ENCODE peak calls at places on chromosome 10, in nine cellular contexts. Q is lung, W is stomach, C is testis, H is sigmoid colon, Y is neural progenitor cell, B is psoas muscle, N is keratinocyte, L is body of pancreas. J is an unnamed sample.

GRCh38 chr10:114822771-114823463 is 1.3 kb downstream of the FHIP2A start:
- DNase-seq in Q (no peak), W (no peak), C (no peak), H (no peak), Y (no peak), B (no peak), N (no peak), L (no peak), J (no peak)

GRCh38 chr10:6044060-6044459 is 18.1 kb downstream of the IL2RA start:
- DNase-seq in Q (peak; percentile 11), W (no peak), C (no peak), H (peak; percentile 1), Y (no peak), B (no peak), N (no peak), L (no peak), J (no peak)

GRCh38 chr10:43231523-43232078 is 35.3 kb downstream of the RASGEF1A start:
- DNase-seq in Q (no peak), W (no peak), C (no peak), H (peak; percentile 53), Y (no peak), B (peak; percentile 37), N (no peak), L (peak; percentile 6), J (peak; percentile 31)

GRCh38 chr10:124644771-124645170 is 99.4 kb downstream of the FAM53B start:
- DNase-seq in Q (no peak), W (no peak), C (no peak), H (no peak), Y (no peak), B (no peak), N (no peak), L (no peak), J (peak; percentile 82)

GRCh38 chr10:22335204-22335956 is 9.9 kb upstream of the SPAG6 start:
- DNase-seq in Q (peak; percentile 45), W (peak; percentile 53), C (peak; percentile 69), H (peak; percentile 72), Y (peak; percentile 78), B (peak; percentile 72), N (no peak), L (peak; percentile 65), J (peak; percentile 78)

GRCh38 chr10:1056326-1057105 is at the start of gene WDR37:
- DNase-seq in Q (peak; percentile 85), W (peak; percentile 88), C (peak; percentile 93), H (peak; percentile 92), Y (peak; percentile 93), B (peak; percentile 95), N (no peak), L (peak; percentile 87), J (peak; percentile 98)

GRCh38 chr10:44697096-44697495 is 214.0 kb upstream of the TMEM72 start:
- DNase-seq in Q (no peak), W (no peak), C (no peak), H (no peak), Y (no peak), B (no peak), N (no peak), L (no peak), J (no peak)

GRCh38 chr10:61994404-61995031 is 93.0 kb downstream of the ARID5B start:
- DNase-seq in Q (no peak), W (no peak), C (no peak), H (no peak), Y (peak; percentile 46), B (no peak), N (no peak), L (no peak), J (peak; percentile 3)

GRCh38 chr10:102118867-102119266 is 1.3 kb downstream of the LDB1 start:
- DNase-seq in Q (no peak), W (peak; percentile 48), C (peak; percentile 74), H (peak; percentile 76), Y (peak; percentile 62), B (no peak), N (no peak), L (peak; percentile 34), J (no peak)

GRCh38 chr10:124641282-124642075 is 102.7 kb downstream of the FAM53B start:
- DNase-seq in Q (no peak), W (no peak), C (peak; percentile 60), H (peak; percentile 90), Y (no peak), B (no peak), N (no peak), L (no peak), J (no peak)

GRCh38 chr10:43667317-43667731 is 18.6 kb upstream of the ZNF32 start:
- DNase-seq in Q (no peak), W (no peak), C (no peak), H (peak; percentile 61), Y (peak; percentile 69), B (no peak), N (no peak), L (peak; percentile 45), J (peak; percentile 87)

GRCh38 chr10:112335866-112336265 is 38.0 kb upstream of the ACSL5 start:
- DNase-seq in Q (no peak), W (no peak), C (no peak), H (no peak), Y (no peak), B (no peak), N (no peak), L (no peak), J (no peak)

GRCh38 chr10:121459765-121460453 is 138.3 kb downstream of the FGFR2 start:
- DNase-seq in Q (no peak), W (no peak), C (no peak), H (peak; percentile 71), Y (no peak), B (no peak), N (no peak), L (no peak), J (peak; percentile 59)

GRCh38 chr10:48459270-48460147 is 145.4 kb downstream of the ARHGAP22 start:
- DNase-seq in Q (no peak), W (peak; percentile 25), C (no peak), H (peak; percentile 60), Y (no peak), B (peak; percentile 41), N (no peak), L (no peak), J (peak; percentile 87)

GRCh38 chr10:35545878-35546631 is 59.1 kb upstream of the GJD4 start:
- DNase-seq in Q (no peak), W (no peak), C (no peak), H (no peak), Y (no peak), B (no peak), N (no peak), L (no peak), J (no peak)
- H3K36me3 ChIP-seq in Q (peaks cover 18% of the 10 kb centered on the region), W (peaks cover 51% of the 10 kb centered on the region), C (no peaks in the 10 kb centered on the region), H (peaks cover 26% of the 10 kb centered on the region), Y (peaks cover under 1% of the 10 kb centered on the region), B (peaks cover 10% of the 10 kb centered on the region), N (peaks cover 14% of the 10 kb centered on the region), L (no peaks in the 10 kb centered on the region), J (peaks cover 1% of the 10 kb centered on the region)

DNA sequence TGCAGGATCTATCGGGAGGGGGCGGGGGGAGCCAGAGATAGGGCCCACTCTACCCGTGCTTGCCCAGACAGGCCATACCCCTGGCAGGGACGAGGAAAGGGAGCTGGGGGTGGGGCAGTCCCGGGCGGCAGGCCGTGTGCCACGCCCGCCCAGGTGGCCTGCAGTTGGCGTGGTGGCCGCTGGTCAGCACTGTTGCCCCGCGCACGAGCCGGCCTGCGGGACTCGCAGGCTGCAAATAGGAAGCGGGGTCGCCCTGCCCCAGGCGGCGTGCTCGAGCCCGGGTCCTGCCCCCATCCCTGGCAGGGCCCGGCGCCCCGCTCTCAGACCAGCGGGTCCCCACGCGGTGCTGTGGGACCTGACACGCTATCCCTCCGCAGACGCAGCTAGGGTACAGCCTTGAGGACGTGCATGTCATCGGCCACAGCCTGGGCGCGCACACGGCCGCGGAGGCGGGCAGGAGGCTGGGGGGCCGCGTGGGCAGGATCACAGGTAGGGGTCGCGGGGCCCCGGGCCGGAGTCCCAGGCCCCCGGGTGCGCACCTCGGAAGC is 6.7 kb downstream of the PNLIPRP2 start:
- DNase-seq in Q (no peak), W (peak; percentile 62), C (peak; percentile 43), H (no peak), Y (peak; percentile 88), B (no peak), N (no peak), L (peak; percentile 75), J (peak; percentile 93)
- H3K4me3 ChIP-seq in Q (no peak overlapping the region), W (peak overlapping the region; percentile 35), C (peak overlapping the region; percentile 43), H (no peak overlapping the region), Y (peak overlapping the region; percentile 55), B (peak overlapping the region; percentile 7), N (no peak overlapping the region), L (no peak overlapping the region), J (peak overlapping the region; percentile 51)

GRCh38 chr10:100859204-100859763 is 53.5 kb upstream of the SLF2 start:
- DNase-seq in Q (no peak), W (no peak), C (no peak), H (no peak), Y (no peak), B (no peak), N (no peak), L (no peak), J (no peak)

GRCh38 chr10:100858258-100858657 is 54.5 kb upstream of the SLF2 start:
- DNase-seq in Q (no peak), W (no peak), C (no peak), H (no peak), Y (no peak), B (no peak), N (no peak), L (no peak), J (no peak)

GRCh38 chr10:100863433-100863832 is 49.3 kb upstream of the SLF2 start:
- DNase-seq in Q (no peak), W (no peak), C (no peak), H (no peak), Y (no peak), B (no peak), N (no peak), L (no peak), J (no peak)

GRCh38 chr10:100858742-100859141 is 54.0 kb upstream of the SLF2 start:
- DNase-seq in Q (no peak), W (no peak), C (no peak), H (no peak), Y (no peak), B (no peak), N (no peak), L (no peak), J (no peak)
- H3K27me3 ChIP-seq in Q (no peaks in the 10 kb centered on the region), W (peaks cover 16% of the 10 kb centered on the region), C (no peaks in the 10 kb centered on the region), H (no peaks in the 10 kb centered on the region), Y (peaks cover 100% of the 10 kb centered on the region), B (no peaks in the 10 kb centered on the region), N (peaks cover 29% of the 10 kb centered on the region), L (peaks cover 4% of the 10 kb centered on the region), J (no peaks in the 10 kb centered on the region)

GRCh38 chr10:89076120-89076519 is 85.5 kb downstream of the FAS start:
- DNase-seq in Q (no peak), W (no peak), C (no peak), H (no peak), Y (no peak), B (no peak), N (no peak), L (no peak), J (no peak)

GRCh38 chr10:89080660-89081059 is 90.1 kb downstream of the FAS start:
- DNase-seq in Q (no peak), W (no peak), C (no peak), H (no peak), Y (no peak), B (no peak), N (no peak), L (no peak), J (no peak)

GRCh38 chr10:89082086-89082485 is 91.5 kb downstream of the FAS start:
- DNase-seq in Q (no peak), W (no peak), C (no peak), H (no peak), Y (no peak), B (no peak), N (no peak), L (no peak), J (no peak)

GRCh38 chr10:89079991-89080390 is 89.4 kb downstream of the FAS start:
- DNase-seq in Q (no peak), W (no peak), C (no peak), H (no peak), Y (no peak), B (no peak), N (no peak), L (no peak), J (no peak)

GRCh38 chr10:89078729-89079672 is 88.4 kb downstream of the FAS start:
- DNase-seq in Q (no peak), W (no peak), C (no peak), H (no peak), Y (no peak), B (no peak), N (no peak), L (no peak), J (no peak)
- H3K36me3 ChIP-seq in Q (no peaks in the 10 kb centered on the region), W (no peaks in the 10 kb centered on the region), C (no peaks in the 10 kb centered on the region), H (no peaks in the 10 kb centered on the region), Y (no peaks in the 10 kb centered on the region), B (no peaks in the 10 kb centered on the region), N (no peaks in the 10 kb centered on the region), L (no peaks in the 10 kb centered on the region), J (no peaks in the 10 kb centered on the region)

J was measured in H7.